ENCODE peak calls at places on chromosomes 13 and 19, in nine cellular contexts. U, T, O, H, E, G, N, L and I are unnamed samples.

GRCh38 chr13:73608157-73608516 is 526.1 kb downstream of the KLF12 start:
- DNase-seq in U (no peak), T (no peak), O (no peak), H (no peak), E (no peak), G (no peak), N (no peak), L (no peak), I (no peak)

GRCh38 chr19:5554828-5555227 is 12.9 kb downstream of the TINCR start:
- DNase-seq in U (no peak), T (no peak), O (no peak), H (no peak), E (no peak), G (no peak), N (no peak), L (no peak), I (no peak)

GRCh38 chr13:94009696-94010095 is 469.8 kb downstream of the DCT start:
- DNase-seq in U (no peak), T (no peak), O (no peak), H (no peak), E (no peak), G (no peak), N (peak), L (no peak), I (no peak)

GRCh38 chr19:51082641-51083040 is at the start of gene KLK14:
- DNase-seq in U (no peak), T (no peak), O (no peak), H (no peak), E (no peak), G (no peak), N (no peak), L (no peak), I (no peak)

GRCh38 chr13:58043971-58044370 is 412.4 kb downstream of the PCDH17 start:
- DNase-seq in U (no peak), T (no peak), O (no peak), H (no peak), E (no peak), G (no peak), N (no peak), L (no peak), I (no peak)

GRCh38 chr13:46698015-46698414 is 98.9 kb downstream of the ESD start:
- DNase-seq in U (no peak), T (no peak), O (peak), H (no peak), E (no peak), G (no peak), N (no peak), L (no peak), I (no peak)

GRCh38 chr19:41351339-41352245 is 2.1 kb downstream of the TGFB1 start:
- DNase-seq in U (no peak), T (peak), O (peak), H (no peak), E (peak), G (peak), N (peak), L (peak), I (peak)

GRCh38 chr19:1255186-1256161 is 7.1 kb downstream of the MIDN start:
- DNase-seq in U (peak), T (no peak), O (peak), H (no peak), E (no peak), G (no peak), N (no peak), L (no peak), I (no peak)

GRCh38 chr19:42250249-42250665 is 4.7 kb downstream of the ERF start:
- DNase-seq in U (peak), T (no peak), O (peak), H (no peak), E (no peak), G (no peak), N (no peak), L (no peak), I (no peak)

GRCh38 chr19:50703915-50704548 is 15.6 kb downstream of the SHANK1 start:
- DNase-seq in U (no peak), T (no peak), O (no peak), H (no peak), E (no peak), G (no peak), N (no peak), L (no peak), I (no peak)

GRCh38 chr19:11279505-11280236 is 16.3 kb upstream of the TSPAN16 start:
- DNase-seq in U (no peak), T (no peak), O (no peak), H (no peak), E (peak), G (no peak), N (no peak), L (peak), I (no peak)

GRCh38 chr19:44694184-44694579 is 4.8 kb upstream of the CEACAM16 start:
- DNase-seq in U (no peak), T (no peak), O (no peak), H (no peak), E (no peak), G (no peak), N (no peak), L (peak), I (no peak)

GRCh38 chr13:110616103-110617101 is 1.1 kb downstream of the NAXD start:
- DNase-seq in U (no peak), T (no peak), O (peak), H (no peak), E (no peak), G (no peak), N (peak), L (peak), I (no peak)

GRCh38 chr19:51078104-51078503 is 4.6 kb downstream of the KLK14 start:
- DNase-seq in U (no peak), T (no peak), O (no peak), H (no peak), E (no peak), G (no peak), N (no peak), L (no peak), I (no peak)

GRCh38 chr13:23851106-23851505 is 38.1 kb downstream of the MIPEP start:
- DNase-seq in U (no peak), T (no peak), O (no peak), H (no peak), E (no peak), G (no peak), N (no peak), L (no peak), I (no peak)

GRCh38 chr13:40470665-40471064 is 195.8 kb downstream of the FOXO1 start:
- DNase-seq in U (no peak), T (no peak), O (no peak), H (no peak), E (no peak), G (no peak), N (no peak), L (no peak), I (no peak)

GRCh38 chr13:111390522-111391270 is 70.3 kb downstream of the TEX29 start:
- DNase-seq in U (no peak), T (no peak), O (no peak), H (no peak), E (no peak), G (no peak), N (no peak), L (no peak), I (no peak)

GRCh38 chr13:29382021-29382420 is 213.5 kb downstream of the SLC7A1 start:
- DNase-seq in U (no peak), T (no peak), O (no peak), H (no peak), E (no peak), G (no peak), N (no peak), L (no peak), I (no peak)

GRCh38 chr13:99228737-99229691 is 28.4 kb downstream of the UBAC2 start:
- DNase-seq in U (no peak), T (no peak), O (no peak), H (peak), E (no peak), G (no peak), N (peak), L (no peak), I (no peak)

GRCh38 chr19:15529774-15530372 is 21.5 kb downstream of the CYP4F22 start:
- DNase-seq in U (no peak), T (no peak), O (no peak), H (peak), E (no peak), G (no peak), N (no peak), L (no peak), I (no peak)

GRCh38 chr19:49222528-49222927 is 64.9 kb downstream of the TRPM4 start:
- DNase-seq in U (no peak), T (no peak), O (no peak), H (no peak), E (no peak), G (no peak), N (no peak), L (no peak), I (no peak)

GRCh38 chr19:13153627-13154240 is 3.5 kb downstream of the IER2 start:
- DNase-seq in U (no peak), T (peak), O (peak), H (no peak), E (no peak), G (no peak), N (no peak), L (no peak), I (no peak)

GRCh38 chr13:97548138-97548537 is 114.2 kb downstream of the RAP2A start:
- DNase-seq in U (no peak), T (no peak), O (no peak), H (no peak), E (no peak), G (no peak), N (no peak), L (no peak), I (no peak)

GRCh38 chr19:925912-926594 is at the start of gene ARID3A:
- DNase-seq in U (no peak), T (peak), O (no peak), H (no peak), E (no peak), G (no peak), N (no peak), L (peak), I (no peak)

GRCh38 chr19:35528218-35529038 is at the start of gene SBSN:
- DNase-seq in U (no peak), T (no peak), O (no peak), H (peak), E (no peak), G (no peak), N (peak), L (no peak), I (no peak)

GRCh38 chr19:4007836-4008539 is 452 bp downstream of the PIAS4 start:
- DNase-seq in U (no peak), T (no peak), O (no peak), H (no peak), E (no peak), G (no peak), N (no peak), L (no peak), I (no peak)

GRCh38 chr13:78586706-78587105 is 16.6 kb downstream of the POU4F1 start:
- DNase-seq in U (no peak), T (peak), O (no peak), H (no peak), E (no peak), G (no peak), N (no peak), L (no peak), I (no peak)

GRCh38 chr13:100602472-100603142 is 14.0 kb upstream of the GGACT start:
- DNase-seq in U (no peak), T (no peak), O (no peak), H (no peak), E (no peak), G (no peak), N (no peak), L (no peak), I (no peak)

GRCh38 chr19:58059003-58059671 is at the start of gene ZNF135:
- DNase-seq in U (peak), T (peak), O (peak), H (no peak), E (peak), G (peak), N (peak), L (no peak), I (peak)